ENCODE peak calls at places on chromosomes 7 and 10, in ten cellular contexts. One of them, this sample, is unnamed.

GRCh38 chr10:97102441-97102840 is 83.3 kb downstream of the SLIT1 start:
- DNase-seq in GM23248: no peak
- DNase-seq in heart left ventricle: no peak
- DNase-seq in body of pancreas: no peak
- DNase-seq in thyroid gland: no peak
- DNase-seq in pancreas: no peak
- DNase-seq in uterus: no peak
- DNase-seq in right cardiac atrium: peak; percentile 63
- DNase-seq in lung: no peak
- DNase-seq in A549: no peak
- DNase-seq in this sample: no peak

GRCh38 chr10:124565565-124566221 is 104.1 kb downstream of the LHPP start:
- DNase-seq in GM23248: no peak
- DNase-seq in heart left ventricle: peak; percentile 72
- DNase-seq in body of pancreas: peak; percentile 86
- DNase-seq in thyroid gland: peak; percentile 93
- DNase-seq in pancreas: peak; percentile 88
- DNase-seq in uterus: no peak
- DNase-seq in right cardiac atrium: peak; percentile 72
- DNase-seq in lung: peak; percentile 67
- DNase-seq in A549: peak; percentile 44
- DNase-seq in this sample: no peak

GRCh38 chr7:134724606-134725005 is 54.8 kb upstream of the CALD1 start:
- DNase-seq in GM23248: peak; percentile 70
- DNase-seq in heart left ventricle: no peak
- DNase-seq in body of pancreas: no peak
- DNase-seq in thyroid gland: no peak
- DNase-seq in pancreas: no peak
- DNase-seq in uterus: no peak
- DNase-seq in right cardiac atrium: no peak
- DNase-seq in lung: no peak
- DNase-seq in A549: peak; percentile 44
- DNase-seq in this sample: no peak

GRCh38 chr10:95360122-95360715 is 69.4 kb upstream of the PDLIM1 start:
- DNase-seq in GM23248: no peak
- DNase-seq in heart left ventricle: no peak
- DNase-seq in body of pancreas: no peak
- DNase-seq in thyroid gland: no peak
- DNase-seq in pancreas: no peak
- DNase-seq in uterus: no peak
- DNase-seq in right cardiac atrium: no peak
- DNase-seq in lung: no peak
- DNase-seq in A549: no peak
- DNase-seq in this sample: no peak

GRCh38 chr10:100969175-100970075 is at the start of gene SEMA4G:
- DNase-seq in GM23248: peak; percentile 55
- DNase-seq in heart left ventricle: no peak
- DNase-seq in body of pancreas: peak; percentile 65
- DNase-seq in thyroid gland: peak; percentile 36
- DNase-seq in pancreas: peak; percentile 51
- DNase-seq in uterus: peak; percentile 51
- DNase-seq in right cardiac atrium: peak; percentile 79
- DNase-seq in lung: no peak
- DNase-seq in A549: peak; percentile 79
- DNase-seq in this sample: no peak

GRCh38 chr7:85030893-85031292 is 156.0 kb downstream of the SEMA3D start:
- DNase-seq in GM23248: peak; percentile 80
- DNase-seq in heart left ventricle: no peak
- DNase-seq in body of pancreas: no peak
- DNase-seq in thyroid gland: no peak
- DNase-seq in pancreas: no peak
- DNase-seq in uterus: no peak
- DNase-seq in right cardiac atrium: no peak
- DNase-seq in lung: no peak
- DNase-seq in A549: peak; percentile 1
- DNase-seq in this sample: no peak

GRCh38 chr10:93445097-93445960 is 36.8 kb downstream of the MYOF start:
- DNase-seq in GM23248: peak; percentile 98
- DNase-seq in heart left ventricle: peak; percentile 86
- DNase-seq in body of pancreas: peak; percentile 97
- DNase-seq in thyroid gland: peak; percentile 100
- DNase-seq in pancreas: peak; percentile 99
- DNase-seq in uterus: peak; percentile 91
- DNase-seq in right cardiac atrium: peak; percentile 96
- DNase-seq in lung: peak; percentile 95
- DNase-seq in A549: peak; percentile 96
- DNase-seq in this sample: peak; percentile 98

GRCh38 chr7:51301806-51302205 is 14.8 kb downstream of the COBL start:
- DNase-seq in GM23248: no peak
- DNase-seq in heart left ventricle: no peak
- DNase-seq in body of pancreas: no peak
- DNase-seq in thyroid gland: no peak
- DNase-seq in pancreas: no peak
- DNase-seq in uterus: no peak
- DNase-seq in right cardiac atrium: no peak
- DNase-seq in lung: no peak
- DNase-seq in A549: no peak
- DNase-seq in this sample: no peak

GRCh38 chr10:484441-484924 is 205.0 kb downstream of the DIP2C start:
- DNase-seq in GM23248: peak; percentile 71
- DNase-seq in heart left ventricle: no peak
- DNase-seq in body of pancreas: no peak
- DNase-seq in thyroid gland: peak; percentile 67
- DNase-seq in pancreas: no peak
- DNase-seq in uterus: no peak
- DNase-seq in right cardiac atrium: peak; percentile 64
- DNase-seq in lung: peak; percentile 37
- DNase-seq in A549: no peak
- DNase-seq in this sample: peak; percentile 60

GRCh38 chr10:83522881-83523386 is 616.4 kb upstream of the GHITM start:
- DNase-seq in GM23248: no peak
- DNase-seq in heart left ventricle: peak; percentile 51
- DNase-seq in body of pancreas: no peak
- DNase-seq in thyroid gland: no peak
- DNase-seq in pancreas: no peak
- DNase-seq in uterus: no peak
- DNase-seq in right cardiac atrium: peak; percentile 65
- DNase-seq in lung: no peak
- DNase-seq in A549: no peak
- DNase-seq in this sample: no peak

GRCh38 chr7:35268953-35269352 is 15.1 kb upstream of the TBX20 start:
- DNase-seq in GM23248: no peak
- DNase-seq in heart left ventricle: no peak
- DNase-seq in body of pancreas: no peak
- DNase-seq in thyroid gland: no peak
- DNase-seq in pancreas: no peak
- DNase-seq in uterus: no peak
- DNase-seq in right cardiac atrium: no peak
- DNase-seq in lung: no peak
- DNase-seq in A549: no peak
- DNase-seq in this sample: no peak

GRCh38 chr7:55546826-55547225 is 25.5 kb downstream of the VOPP1 start:
- DNase-seq in GM23248: peak; percentile 94
- DNase-seq in heart left ventricle: no peak
- DNase-seq in body of pancreas: peak; percentile 73
- DNase-seq in thyroid gland: peak; percentile 97
- DNase-seq in pancreas: peak; percentile 54
- DNase-seq in uterus: peak; percentile 39
- DNase-seq in right cardiac atrium: peak; percentile 78
- DNase-seq in lung: peak; percentile 55
- DNase-seq in A549: peak; percentile 88
- DNase-seq in this sample: peak; percentile 90

GRCh38 chr10:60664859-60665258 is 113.4 kb upstream of the CDK1 start:
- DNase-seq in GM23248: no peak
- DNase-seq in heart left ventricle: no peak
- DNase-seq in body of pancreas: no peak
- DNase-seq in thyroid gland: no peak
- DNase-seq in pancreas: no peak
- DNase-seq in uterus: no peak
- DNase-seq in right cardiac atrium: no peak
- DNase-seq in lung: no peak
- DNase-seq in A549: no peak
- DNase-seq in this sample: no peak

GRCh38 chr7:106775552-106775936 is 89.5 kb upstream of the PIK3CG start:
- DNase-seq in GM23248: peak; percentile 87
- DNase-seq in heart left ventricle: no peak
- DNase-seq in body of pancreas: no peak
- DNase-seq in thyroid gland: no peak
- DNase-seq in pancreas: no peak
- DNase-seq in uterus: no peak
- DNase-seq in right cardiac atrium: no peak
- DNase-seq in lung: no peak
- DNase-seq in A549: peak; percentile 47
- DNase-seq in this sample: no peak

GRCh38 chr7:149776305-149776704 is 2.9 kb upstream of the ZNF467 start:
- DNase-seq in GM23248: no peak
- DNase-seq in heart left ventricle: peak; percentile 90
- DNase-seq in body of pancreas: peak; percentile 47
- DNase-seq in thyroid gland: peak; percentile 79
- DNase-seq in pancreas: no peak
- DNase-seq in uterus: no peak
- DNase-seq in right cardiac atrium: peak; percentile 96
- DNase-seq in lung: peak; percentile 73
- DNase-seq in A549: no peak
- DNase-seq in this sample: no peak

GRCh38 chr10:99235469-99235871 is at the start of gene HPSE2:
- DNase-seq in GM23248: no peak
- DNase-seq in heart left ventricle: no peak
- DNase-seq in body of pancreas: no peak
- DNase-seq in thyroid gland: no peak
- DNase-seq in pancreas: no peak
- DNase-seq in uterus: no peak
- DNase-seq in right cardiac atrium: no peak
- DNase-seq in lung: no peak
- DNase-seq in A549: no peak
- DNase-seq in this sample: no peak
- H3K4me3 ChIP-seq in GM23248: peak within 1 kb of the TSS; percentile 70
- H3K4me3 ChIP-seq in heart left ventricle: peak within 1 kb of the TSS; percentile 56
- H3K4me3 ChIP-seq in body of pancreas: peak within 1 kb of the TSS; percentile 5
- H3K4me3 ChIP-seq in thyroid gland: no peak within 1 kb of the TSS
- H3K4me3 ChIP-seq in pancreas: no peak within 1 kb of the TSS
- H3K4me3 ChIP-seq in uterus: peak within 1 kb of the TSS; percentile 40
- H3K4me3 ChIP-seq in right cardiac atrium: peak within 1 kb of the TSS; percentile 25
- H3K4me3 ChIP-seq in lung: no peak within 1 kb of the TSS
- H3K4me3 ChIP-seq in A549: peak within 1 kb of the TSS; percentile 35
- H3K4me3 ChIP-seq in this sample: peak within 1 kb of the TSS; percentile 60

DNA sequence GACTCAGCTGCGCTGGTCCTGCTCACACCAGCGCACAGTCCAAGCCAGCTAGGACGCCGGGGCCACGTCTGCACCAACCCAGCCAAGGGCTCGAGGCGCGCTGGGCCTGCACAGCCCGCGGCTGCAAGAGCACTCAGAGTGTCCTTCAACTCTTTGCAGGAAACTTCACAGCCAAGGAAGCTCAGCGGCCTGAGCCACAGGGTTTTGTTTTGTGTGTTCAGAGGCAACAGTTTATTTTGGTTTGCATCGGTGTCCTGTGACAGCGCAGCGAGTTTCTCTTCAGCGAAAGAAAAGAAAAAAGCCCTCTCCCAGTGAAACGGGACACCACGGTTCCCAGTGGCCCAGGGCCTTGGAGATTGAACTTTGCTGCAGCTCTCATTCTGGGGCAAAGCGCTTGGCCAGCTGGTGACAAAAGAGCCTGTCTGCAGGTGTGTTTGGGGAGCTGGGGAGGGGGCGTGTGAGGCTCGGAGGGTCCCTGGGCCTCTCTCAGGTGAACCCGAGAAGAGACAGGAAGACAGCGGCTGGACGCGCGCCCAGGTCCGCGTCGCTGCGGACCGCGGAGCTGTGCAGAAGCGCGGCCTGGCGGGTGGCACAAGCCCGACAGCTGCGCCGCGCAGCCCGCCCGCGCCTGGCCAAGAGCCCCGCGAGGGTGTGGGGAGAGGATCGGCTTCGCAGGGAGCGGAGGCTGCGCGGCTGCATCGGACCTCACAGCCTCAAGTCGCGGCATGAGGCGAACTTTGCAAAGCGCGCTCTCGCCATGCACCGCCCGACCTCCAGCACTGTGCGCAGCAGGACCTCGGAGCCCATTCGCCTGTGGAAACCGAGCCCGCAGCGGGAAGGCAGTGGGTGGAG is 922 bp downstream of the CXCL12 start:
- DNase-seq in GM23248: peak; percentile 79
- DNase-seq in heart left ventricle: peak; percentile 79
- DNase-seq in body of pancreas: peak; percentile 52
- DNase-seq in thyroid gland: peak; percentile 78
- DNase-seq in pancreas: no peak
- DNase-seq in uterus: peak; percentile 48
- DNase-seq in right cardiac atrium: peak; percentile 85
- DNase-seq in lung: no peak
- DNase-seq in A549: no peak
- DNase-seq in this sample: peak; percentile 25
- H3K4me1 ChIP-seq in GM23248: peaks cover 9% of the 10 kb centered on the region
- H3K4me1 ChIP-seq in heart left ventricle: peaks cover 59% of the 10 kb centered on the region
- H3K4me1 ChIP-seq in body of pancreas: peaks cover 63% of the 10 kb centered on the region
- H3K4me1 ChIP-seq in thyroid gland: peaks cover 44% of the 10 kb centered on the region
- H3K4me1 ChIP-seq in pancreas: peaks cover 12% of the 10 kb centered on the region
- H3K4me1 ChIP-seq in uterus: no peaks in the 10 kb centered on the region
- H3K4me1 ChIP-seq in right cardiac atrium: no peaks in the 10 kb centered on the region
- H3K4me1 ChIP-seq in lung: peaks cover 13% of the 10 kb centered on the region
- H3K4me1 ChIP-seq in A549: no peaks in the 10 kb centered on the region
- H3K4me1 ChIP-seq in this sample: no peaks in the 10 kb centered on the region

DNA sequence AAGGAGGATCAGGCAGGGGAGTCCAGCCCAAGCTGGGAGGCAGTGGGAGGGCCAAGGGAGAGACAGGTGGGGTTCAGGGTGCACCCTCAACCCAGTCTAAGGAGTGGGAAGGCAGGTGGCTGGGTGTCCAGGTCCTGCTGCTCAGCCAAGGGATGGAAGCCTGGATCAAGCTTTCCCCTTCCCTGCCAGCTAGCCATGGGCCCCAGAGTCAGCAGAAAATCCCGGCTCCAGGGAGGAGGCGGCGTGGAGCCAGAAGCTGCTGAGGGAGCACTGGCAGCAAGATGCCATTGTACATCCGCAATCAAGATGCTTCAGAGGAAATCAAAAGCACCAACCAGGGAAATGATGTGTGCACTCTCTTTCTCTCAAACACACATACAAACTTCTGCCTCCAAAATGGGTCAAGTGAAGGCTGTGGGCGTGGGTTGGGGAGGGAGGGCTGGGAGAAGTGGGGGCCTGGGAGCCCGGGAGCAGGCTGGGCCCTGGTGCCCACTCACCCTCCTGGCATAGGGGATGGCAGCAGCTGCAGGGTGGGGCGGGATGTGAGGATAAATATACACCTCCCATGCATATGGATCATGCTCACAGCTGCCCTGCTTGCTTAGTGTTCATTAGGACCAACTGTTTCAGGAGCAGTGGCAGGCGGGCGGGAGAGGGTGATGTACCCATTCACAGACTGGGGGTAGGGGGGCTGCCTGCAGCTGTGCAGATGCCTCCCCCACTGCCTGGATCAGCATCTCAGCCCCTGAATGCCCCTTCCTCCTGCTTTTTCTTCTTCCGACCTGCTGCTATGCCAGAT is 24.2 kb downstream of the TRIM8 start:
- DNase-seq in GM23248: no peak
- DNase-seq in heart left ventricle: no peak
- DNase-seq in body of pancreas: no peak
- DNase-seq in thyroid gland: no peak
- DNase-seq in pancreas: no peak
- DNase-seq in uterus: no peak
- DNase-seq in right cardiac atrium: peak; percentile 44
- DNase-seq in lung: no peak
- DNase-seq in A549: no peak
- DNase-seq in this sample: no peak
- H3K27ac ChIP-seq in GM23248: no peak overlapping the region
- H3K27ac ChIP-seq in heart left ventricle: peak overlapping the region; percentile 77
- H3K27ac ChIP-seq in body of pancreas: peak overlapping the region; percentile 93
- H3K27ac ChIP-seq in thyroid gland: no peak overlapping the region
- H3K27ac ChIP-seq in pancreas: peak overlapping the region; percentile 78
- H3K27ac ChIP-seq in uterus: no peak overlapping the region
- H3K27ac ChIP-seq in right cardiac atrium: peak overlapping the region; percentile 88
- H3K27ac ChIP-seq in lung: peak overlapping the region; percentile 62
- H3K27ac ChIP-seq in A549: peak overlapping the region; percentile 69
- H3K27ac ChIP-seq in this sample: peak overlapping the region; percentile 72

GRCh38 chr10:80412521-80412920 is 4.2 kb downstream of the PRXL2A start:
- DNase-seq in GM23248: no peak
- DNase-seq in heart left ventricle: no peak
- DNase-seq in body of pancreas: no peak
- DNase-seq in thyroid gland: no peak
- DNase-seq in pancreas: no peak
- DNase-seq in uterus: no peak
- DNase-seq in right cardiac atrium: no peak
- DNase-seq in lung: no peak
- DNase-seq in A549: no peak
- DNase-seq in this sample: no peak
- H3K4me3 ChIP-seq in GM23248: no peak overlapping the region
- H3K4me3 ChIP-seq in heart left ventricle: no peak overlapping the region
- H3K4me3 ChIP-seq in body of pancreas: no peak overlapping the region
- H3K4me3 ChIP-seq in thyroid gland: no peak overlapping the region
- H3K4me3 ChIP-seq in pancreas: no peak overlapping the region
- H3K4me3 ChIP-seq in uterus: no peak overlapping the region
- H3K4me3 ChIP-seq in right cardiac atrium: no peak overlapping the region
- H3K4me3 ChIP-seq in lung: no peak overlapping the region
- H3K4me3 ChIP-seq in A549: no peak overlapping the region
- H3K4me3 ChIP-seq in this sample: no peak overlapping the region

This sample was measured in tibial artery.